ENCODE peak calls at places on chromosomes 1 and 21, in seven cellular contexts. C, H, J, Q, E, T and N are unnamed samples.

GRCh38 chr1:56146449-56146848 is 432.9 kb downstream of the PLPP3 start:
- DNase-seq in C (no peak), T (no peak), Q (no peak), H (peak), J (no peak), E (peak), N (no peak)

GRCh38 chr1:245483247-245483646 is 328.5 kb downstream of the KIF26B start:
- DNase-seq in J (no peak), T (no peak), H (no peak), E (no peak), C (no peak), Q (no peak), N (peak)

GRCh38 chr1:217029311-217030157 is 306.3 kb upstream of the ESRRG start:
- DNase-seq in T (peak), J (no peak), Q (no peak), E (peak), H (peak), C (no peak), N (no peak)

GRCh38 chr1:244304156-244304555 is 147.6 kb downstream of the ADSS2 start:
- DNase-seq in C (no peak), E (no peak), H (no peak), Q (no peak), J (no peak), T (no peak), N (no peak)

GRCh38 chr21:21740207-21740606 is 742.0 kb downstream of the NCAM2 start:
- DNase-seq in J (peak), E (peak), C (no peak), Q (no peak), H (no peak), T (no peak), N (no peak)

GRCh38 chr1:9653195-9653782 is 1.8 kb downstream of the PIK3CD start:
- DNase-seq in J (no peak), C (no peak), T (no peak), H (no peak), E (no peak), Q (no peak), N (no peak)

GRCh38 chr1:71242239-71242638 is 161.4 kb upstream of the ZRANB2 start:
- DNase-seq in J (no peak), H (no peak), E (no peak), C (no peak), T (no peak), Q (no peak), N (no peak)

GRCh38 chr1:27137544-27138075 is 17.3 kb downstream of the SLC9A1 start:
- DNase-seq in T (peak), J (peak), H (no peak), Q (no peak), C (no peak), E (no peak), N (no peak)

GRCh38 chr1:6497215-6497866 is 5.9 kb upstream of the PLEKHG5 start:
- DNase-seq in T (no peak), C (no peak), J (peak), E (peak), Q (no peak), H (no peak), N (peak)

GRCh38 chr1:18527514-18527913 is 46.8 kb downstream of the KLHDC7A start:
- DNase-seq in H (no peak), J (no peak), T (no peak), C (no peak), Q (no peak), E (no peak), N (no peak)

GRCh38 chr1:225299624-225300023 is 128.2 kb downstream of the LBR start:
- DNase-seq in E (no peak), C (no peak), H (no peak), T (no peak), Q (no peak), J (no peak), N (no peak)

GRCh38 chr1:47594627-47595026 is 156.8 kb downstream of the FOXD2 start:
- DNase-seq in C (no peak), J (no peak), E (no peak), H (no peak), Q (no peak), T (no peak), N (no peak)

GRCh38 chr1:36486436-36487335 is 4.0 kb upstream of the CSF3R start:
- DNase-seq in J (peak), H (no peak), Q (no peak), E (no peak), T (peak), C (no peak), N (no peak)

GRCh38 chr1:211886551-211886950 is 56.0 kb upstream of the LPGAT1 start:
- DNase-seq in C (no peak), E (no peak), J (no peak), T (no peak), Q (no peak), H (no peak), N (no peak)

GRCh38 chr1:207430602-207431001 is 23.5 kb upstream of the CR2 start:
- DNase-seq in H (no peak), Q (no peak), E (no peak), J (no peak), C (no peak), T (no peak), N (no peak)

GRCh38 chr1:180232521-180233043 is 2.5 kb downstream of the LHX4 start:
- DNase-seq in Q (no peak), H (no peak), J (no peak), C (no peak), T (no peak), E (no peak), N (no peak)

GRCh38 chr1:29655945-29656866 is 419.9 kb downstream of the PTPRU start:
- DNase-seq in H (no peak), E (no peak), J (no peak), Q (no peak), C (no peak), T (peak), N (peak)

GRCh38 chr1:186605762-186606350 is 74.4 kb downstream of the PTGS2 start:
- DNase-seq in E (peak), T (peak), C (no peak), Q (no peak), H (peak), J (no peak), N (peak)

GRCh38 chr1:223334156-223334555 is 29.8 kb downstream of the SUSD4 start:
- DNase-seq in E (no peak), T (no peak), Q (no peak), J (no peak), C (no peak), H (no peak), N (no peak)

GRCh38 chr21:42570362-42570761 is 56.7 kb downstream of the SLC37A1 start:
- DNase-seq in H (no peak), E (no peak), C (no peak), J (no peak), Q (no peak), T (no peak), N (no peak)

GRCh38 chr1:226908913-226909312 is 31.2 kb upstream of the COQ8A start:
- DNase-seq in T (no peak), E (peak), Q (no peak), J (no peak), H (no peak), C (no peak), N (no peak)

GRCh38 chr21:46057111-46057709 is 40.7 kb upstream of the COL6A2 start:
- DNase-seq in Q (no peak), H (no peak), E (no peak), J (no peak), C (no peak), T (no peak), N (no peak)

GRCh38 chr1:181442181-181442525 is 41.2 kb upstream of the CACNA1E start:
- DNase-seq in T (no peak), H (no peak), J (no peak), E (no peak), Q (no peak), C (no peak), N (no peak)